ENCODE peak calls at places on chromosomes 1 and 21, in seven cellular contexts. L, S, U, J, B, P and C are unnamed samples.

GRCh38 chr1:107926436-107927080 is 38.4 kb downstream of the VAV3 start:
- DNase-seq in L (no peak), S (peak), U (no peak), J (no peak), B (no peak), P (no peak), C (no peak)

GRCh38 chr1:196438324-196438723 is 169.9 kb downstream of the KCNT2 start:
- DNase-seq in L (peak), S (no peak), U (no peak), J (no peak), B (no peak), P (no peak), C (no peak)

GRCh38 chr1:213171711-213172110 is 120.7 kb downstream of the RPS6KC1 start:
- DNase-seq in L (no peak), S (no peak), U (no peak), J (no peak), B (no peak), P (no peak), C (no peak)

GRCh38 chr21:45818904-45819285 is 162.7 kb upstream of the COL6A1 start:
- DNase-seq in L (peak), S (peak), U (peak), J (no peak), B (no peak), P (no peak), C (peak)

GRCh38 chr1:200631375-200631774 is 10.8 kb upstream of the KIF14 start:
- DNase-seq in L (no peak), S (no peak), U (no peak), J (no peak), B (no peak), P (no peak), C (no peak)

GRCh38 chr1:164912290-164912689 is 353.3 kb downstream of the PBX1 start:
- DNase-seq in L (no peak), S (no peak), U (no peak), J (no peak), B (no peak), P (peak), C (no peak)

GRCh38 chr1:245407983-245408382 is 253.2 kb downstream of the KIF26B start:
- DNase-seq in L (no peak), S (no peak), U (no peak), J (no peak), B (no peak), P (no peak), C (no peak)

GRCh38 chr21:45698493-45698947 is 55.0 kb downstream of the PCBP3 start:
- DNase-seq in L (peak), S (peak), U (peak), J (no peak), B (no peak), P (peak), C (peak)

GRCh38 chr1:199020046-199020445 is 381.2 kb downstream of the PTPRC start:
- DNase-seq in L (no peak), S (no peak), U (no peak), J (no peak), B (no peak), P (no peak), C (no peak)

GRCh38 chr1:45804671-45804973 is 1.2 kb downstream of the MAST2 start:
- DNase-seq in L (no peak), S (no peak), U (no peak), J (no peak), B (no peak), P (no peak), C (no peak)

GRCh38 chr21:45301521-45302081 is 13.9 kb upstream of the POFUT2 start:
- DNase-seq in L (no peak), S (no peak), U (no peak), J (no peak), B (peak), P (peak), C (no peak)

GRCh38 chr1:208243522-208243850 is 698 bp downstream of the PLXNA2 start:
- DNase-seq in L (no peak), S (peak), U (no peak), J (no peak), B (no peak), P (no peak), C (no peak)

GRCh38 chr1:44012941-44013609 is 18.2 kb downstream of the SLC6A9 start:
- DNase-seq in L (no peak), S (no peak), U (no peak), J (no peak), B (no peak), P (no peak), C (no peak)

GRCh38 chr1:23376890-23377811 is 7.5 kb upstream of the ZNF436 start:
- DNase-seq in L (peak), S (peak), U (peak), J (peak), B (no peak), P (peak), C (peak)

GRCh38 chr1:26121854-26122773 is 10.5 kb downstream of the PDIK1L start:
- DNase-seq in L (peak), S (no peak), U (no peak), J (no peak), B (no peak), P (no peak), C (no peak)

GRCh38 chr1:2049517-2050481 is at the start of gene PRKCZ:
- DNase-seq in L (peak), S (no peak), U (peak), J (peak), B (no peak), P (peak), C (peak)

GRCh38 chr1:7536891-7537591 is 234.1 kb upstream of the VAMP3 start:
- DNase-seq in L (no peak), S (no peak), U (no peak), J (no peak), B (no peak), P (peak), C (no peak)

GRCh38 chr1:208159542-208160258 is 84.5 kb downstream of the PLXNA2 start:
- DNase-seq in L (peak), S (peak), U (no peak), J (no peak), B (no peak), P (no peak), C (no peak)

GRCh38 chr21:43323244-43324005 is 103.5 kb downstream of the SIK1 start:
- DNase-seq in L (peak), S (no peak), U (no peak), J (peak), B (no peak), P (peak), C (no peak)

GRCh38 chr1:4460651-4461050 is 193.8 kb upstream of the AJAP1 start:
- DNase-seq in L (no peak), S (no peak), U (no peak), J (no peak), B (no peak), P (no peak), C (no peak)

DNA sequence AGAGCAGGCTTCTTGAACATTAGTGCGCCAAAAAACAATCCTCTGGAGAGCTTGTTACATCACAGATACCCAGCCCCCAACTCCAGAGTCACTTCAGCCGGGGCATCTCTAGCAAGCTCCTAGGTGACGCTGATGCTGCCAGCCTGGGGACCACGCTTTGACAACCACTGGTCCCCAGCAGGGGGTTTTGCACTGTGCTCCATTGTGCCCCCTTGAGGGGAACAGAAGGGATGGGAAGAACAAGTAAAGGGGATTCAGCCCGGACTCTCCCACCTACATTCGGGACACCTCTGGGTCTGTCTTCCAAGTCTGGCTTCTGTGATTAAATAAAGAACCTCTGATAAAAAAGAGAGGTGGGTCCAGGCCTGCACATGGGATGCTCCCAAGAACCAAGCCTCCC is 60.4 kb downstream of the ATP5PO start:
- DNase-seq in L (no peak), S (no peak), U (no peak), J (no peak), B (peak), P (no peak), C (no peak)
- TF ChIP-seq CTCF in L (peak), S (no peak), U (no peak), J (no peak), B (no peak), P (no peak), C (no peak)

GRCh38 chr1:160330119-160330518 is 12.9 kb downstream of the COPA start:
- DNase-seq in L (no peak), S (no peak), U (no peak), J (no peak), B (no peak), P (no peak), C (no peak)
- TF ChIP-seq CTCF in L (no peak), S (no peak), U (no peak), J (no peak), B (no peak), P (no peak), C (no peak)

DNA sequence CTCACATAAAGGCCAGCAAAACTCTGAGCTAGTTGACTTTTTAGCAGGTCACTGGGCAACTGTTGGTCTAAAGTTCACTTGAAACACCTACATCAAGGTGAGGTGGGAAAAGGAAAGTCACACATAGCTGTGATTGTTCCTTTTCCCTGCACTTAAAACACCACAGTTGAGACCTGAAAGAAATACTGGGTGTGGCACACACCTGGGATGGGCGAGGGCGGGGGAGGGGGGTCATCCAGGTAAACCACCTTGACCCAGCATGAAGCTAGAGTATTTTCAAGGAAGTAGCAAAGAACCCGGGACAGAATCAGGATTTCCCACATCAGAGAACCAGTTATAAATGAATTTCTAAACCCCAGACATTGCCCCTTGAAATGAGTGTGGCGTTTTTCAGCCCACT is 26.4 kb downstream of the ZNF697 start:
- DNase-seq in L (no peak), S (no peak), U (no peak), J (no peak), B (no peak), P (no peak), C (no peak)
- TF ChIP-seq CTCF in L (no peak), S (no peak), U (no peak), J (no peak), B (no peak), P (no peak), C (no peak)

GRCh38 chr1:154179951-154180687 is 11.8 kb downstream of the TPM3 start:
- DNase-seq in L (no peak), S (no peak), U (no peak), J (no peak), B (no peak), P (no peak), C (no peak)

GRCh38 chr1:154183045-154183968 is 8.6 kb downstream of the TPM3 start:
- DNase-seq in L (peak), S (peak), U (peak), J (peak), B (peak), P (peak), C (peak)

GRCh38 chr1:154181944-154182341 is 10.0 kb downstream of the TPM3 start:
- DNase-seq in L (no peak), S (no peak), U (no peak), J (no peak), B (no peak), P (no peak), C (no peak)

GRCh38 chr1:154178856-154179811 is 12.8 kb downstream of the TPM3 start:
- DNase-seq in L (peak), S (no peak), U (no peak), J (no peak), B (no peak), P (no peak), C (no peak)

GRCh38 chr1:154182342-154183044 is 9.4 kb downstream of the TPM3 start:
- DNase-seq in L (peak), S (peak), U (peak), J (peak), B (no peak), P (peak), C (peak)
- TF ChIP-seq CTCF in L (no peak), S (no peak), U (no peak), J (no peak), B (peak), P (no peak), C (no peak)